ENCODE peak calls at places on chromosomes 2 and 18, in nine cellular contexts. V, D, C, K, O, X, G, I and F are unnamed samples.

GRCh38 chr2:27211241-27211942 is 449 bp upstream of the ATRAID start:
- DNase-seq in D (peak; percentile 38), O (peak; percentile 41), K (peak; percentile 13), I (no peak), C (no peak), X (no peak), G (no peak), V (no peak), F (peak; percentile 52)

GRCh38 chr2:16662440-16662839 is 3.2 kb downstream of the CYRIA start:
- DNase-seq in G (no peak), K (no peak), O (no peak), V (no peak), X (no peak), I (peak; percentile 74), D (no peak), C (no peak), F (no peak)

GRCh38 chr2:105872830-105873229 is 128.1 kb downstream of the NCK2 start:
- DNase-seq in V (no peak), O (no peak), G (no peak), I (no peak), K (no peak), C (no peak), X (no peak), D (no peak), F (no peak)

GRCh38 chr18:3424280-3424890 is 25.6 kb upstream of the TGIF1 start:
- DNase-seq in X (peak; percentile 31), C (no peak), I (no peak), G (no peak), D (no peak), V (no peak), K (no peak), O (no peak), F (no peak)

GRCh38 chr2:201923436-201923975 is 110.1 kb upstream of the FZD7 start:
- DNase-seq in G (no peak), O (no peak), K (no peak), C (no peak), I (no peak), X (no peak), V (no peak), D (no peak), F (peak; percentile 5)

GRCh38 chr2:42513252-42513918 is 19.6 kb upstream of the KCNG3 start:
- DNase-seq in I (peak; percentile 73), G (no peak), D (no peak), K (peak; percentile 15), X (peak; percentile 26), V (no peak), C (no peak), O (peak; percentile 70), F (no peak)

GRCh38 chr18:6341709-6342108 is 73.0 kb downstream of the L3MBTL4 start:
- DNase-seq in C (no peak), V (no peak), G (no peak), K (no peak), X (no peak), D (no peak), O (no peak), I (no peak), F (no peak)

GRCh38 chr2:84115458-84115857 is 343.6 kb downstream of the SUCLG1 start:
- DNase-seq in K (no peak), C (no peak), I (no peak), G (no peak), D (no peak), X (no peak), O (no peak), V (no peak), F (no peak)

GRCh38 chr18:22001912-22002487 is 167.4 kb upstream of the GATA6 start:
- DNase-seq in X (no peak), D (no peak), I (no peak), K (no peak), C (no peak), O (no peak), V (no peak), G (no peak), F (no peak)

GRCh38 chr2:239306274-239307220 is 94.3 kb downstream of the HDAC4 start:
- DNase-seq in G (no peak), V (no peak), C (no peak), O (no peak), I (no peak), X (no peak), D (no peak), K (no peak), F (no peak)

GRCh38 chr18:61432590-61432989 is 99.4 kb downstream of the CDH20 start:
- DNase-seq in C (no peak), I (no peak), X (no peak), O (no peak), D (no peak), K (no peak), G (no peak), V (no peak), F (no peak)

GRCh38 chr2:72980535-72981217 is 63.4 kb downstream of the EMX1 start:
- DNase-seq in V (no peak), O (no peak), C (no peak), G (no peak), K (no peak), D (no peak), I (peak; percentile 15), X (no peak), F (no peak)

GRCh38 chr18:26593365-26594320 is 45.3 kb upstream of the KCTD1 start:
- DNase-seq in I (no peak), K (no peak), C (no peak), G (no peak), V (no peak), D (no peak), X (no peak), O (no peak), F (no peak)